ENCODE peak calls at places on chromosome 4, in five cellular contexts. Y, M, G, V and L are unnamed samples.

GRCh38 chr4:108149588-108150380 is 18.9 kb downstream of the LEF1 start:
- DNase-seq in Y (no peak), M (no peak), G (no peak), V (no peak), L (no peak)

GRCh38 chr4:89324671-89325070 is 17.1 kb upstream of the GPRIN3 start:
- DNase-seq in Y (no peak), M (peak; percentile 98), G (peak; percentile 4), V (no peak), L (no peak)

GRCh38 chr4:122588453-122589238 is 32.2 kb downstream of the IL21 start:
- DNase-seq in Y (no peak), M (peak; percentile 97), G (no peak), V (no peak), L (no peak)

GRCh38 chr4:111890412-111890811 is 254.8 kb upstream of the FAM241A start:
- DNase-seq in Y (no peak), M (no peak), G (no peak), V (no peak), L (no peak)

GRCh38 chr4:145011636-145012035 is 86.4 kb downstream of the ANAPC10 start:
- DNase-seq in Y (no peak), M (no peak), G (no peak), V (no peak), L (no peak)

GRCh38 chr4:71241467-71242401 is 97.1 kb upstream of the SLC4A4 start:
- DNase-seq in Y (no peak), M (no peak), G (no peak), V (no peak), L (no peak)

GRCh38 chr4:76470064-76470463 is 35.0 kb downstream of the SHROOM3 start:
- DNase-seq in Y (no peak), M (no peak), G (no peak), V (no peak), L (no peak)

GRCh38 chr4:119726505-119726904 is 97.9 kb upstream of the PDE5A start:
- DNase-seq in Y (no peak), M (no peak), G (no peak), V (no peak), L (no peak)

GRCh38 chr4:141134051-141134450 is 782 bp upstream of the RNF150 start:
- DNase-seq in Y (no peak), M (peak; percentile 17), G (no peak), V (no peak), L (no peak)

GRCh38 chr4:1226167-1226514 is 22.8 kb downstream of the CTBP1 start:
- DNase-seq in Y (no peak), M (no peak), G (no peak), V (no peak), L (no peak)

GRCh38 chr4:119656986-119657635 is 28.5 kb upstream of the PDE5A start:
- DNase-seq in Y (no peak), M (no peak), G (no peak), V (no peak), L (no peak)

GRCh38 chr4:54842226-54843055 is 184.7 kb downstream of the KIT start:
- DNase-seq in Y (no peak), M (peak; percentile 2), G (no peak), V (no peak), L (no peak)

GRCh38 chr4:112418092-112418491 is 97.9 kb downstream of the NEUROG2 start:
- DNase-seq in Y (no peak), M (no peak), G (no peak), V (no peak), L (no peak)

GRCh38 chr4:183175631-183176232 is 76.7 kb downstream of the WWC2 start:
- DNase-seq in Y (no peak), M (no peak), G (no peak), V (no peak), L (no peak)

GRCh38 chr4:113012776-113013175 is 36.7 kb upstream of the ANK2 start:
- DNase-seq in Y (no peak), M (no peak), G (no peak), V (no peak), L (no peak)

GRCh38 chr4:168868044-168868855 is 141.8 kb downstream of the CBR4 start:
- DNase-seq in Y (no peak), M (no peak), G (no peak), V (no peak), L (no peak)

GRCh38 chr4:87465739-87466366 is 43.5 kb downstream of the NUDT9 start:
- DNase-seq in Y (peak; percentile 46), M (peak; percentile 22), G (peak; percentile 7), V (no peak), L (no peak)

GRCh38 chr4:87423313-87424031 is 1.1 kb downstream of the NUDT9 start:
- DNase-seq in Y (no peak), M (no peak), G (no peak), V (no peak), L (no peak)